ENCODE peak calls at places on chromosomes 5 and 9, in ten cellular contexts. W, E, L, S, N, T, Q, B, D and F are unnamed samples.

GRCh38 chr9:136691316-136692189 is 4.3 kb upstream of the AGPAT2 start:
- DNase-seq in E (no peak), T (no peak), Q (no peak), L (no peak), D (no peak), N (no peak), B (no peak), W (no peak), S (no peak), F (no peak)

GRCh38 chr5:149646564-149646963 is 65.3 kb downstream of the ARHGEF37 start:
- DNase-seq in W (no peak), N (no peak), S (no peak), T (no peak), D (no peak), E (peak; percentile 13), L (no peak), B (no peak), Q (no peak), F (no peak)

GRCh38 chr5:62922191-62922590 is 343.6 kb downstream of the LRRC70 start:
- DNase-seq in Q (no peak), D (no peak), S (no peak), E (no peak), L (no peak), N (no peak), W (no peak), B (no peak), T (no peak), F (no peak)

GRCh38 chr5:20020235-20020634 is 32.2 kb upstream of the CDH18 start:
- DNase-seq in S (no peak), Q (no peak), N (no peak), T (no peak), E (no peak), B (no peak), L (no peak), W (no peak), D (no peak), F (no peak)

GRCh38 chr5:158559066-158559465 is 540.6 kb downstream of the EBF1 start:
- DNase-seq in E (no peak), Q (no peak), W (no peak), D (no peak), T (no peak), L (no peak), S (no peak), B (no peak), N (no peak), F (no peak)

GRCh38 chr9:87546704-87547103 is 49.0 kb downstream of the DAPK1 start:
- DNase-seq in S (no peak), L (no peak), W (no peak), D (no peak), B (no peak), Q (peak; percentile 58), T (peak; percentile 63), N (no peak), E (peak; percentile 37), F (no peak)

GRCh38 chr5:91339053-91339710 is 43.9 kb downstream of the ARRDC3 start:
- DNase-seq in Q (peak; percentile 38), S (no peak), D (no peak), B (no peak), L (no peak), E (peak; percentile 56), W (peak; percentile 35), N (no peak), T (peak; percentile 15), F (no peak)

GRCh38 chr5:178478370-178478769 is 111.8 kb downstream of the COL23A1 start:
- DNase-seq in W (no peak), B (no peak), T (no peak), L (no peak), D (no peak), S (no peak), E (no peak), N (no peak), Q (no peak), F (no peak)

GRCh38 chr5:2017540-2018389 is 135.0 kb upstream of the IRX4 start:
- DNase-seq in E (peak; percentile 41), S (no peak), Q (no peak), L (no peak), W (no peak), D (peak; percentile 9), B (no peak), T (no peak), N (no peak), F (no peak)

GRCh38 chr9:74083681-74084433 is 413.3 kb upstream of the RORB start:
- DNase-seq in T (no peak), B (no peak), N (no peak), Q (no peak), W (no peak), L (no peak), S (no peak), D (no peak), E (no peak), F (no peak)

GRCh38 chr5:96219580-96220281 is 213.3 kb downstream of the PCSK1 start:
- DNase-seq in S (no peak), B (no peak), T (peak; percentile 80), E (peak; percentile 71), D (no peak), Q (no peak), L (no peak), N (no peak), W (peak; percentile 73), F (no peak)

GRCh38 chr5:42854795-42855194 is 43.1 kb upstream of the SELENOP start:
- DNase-seq in T (no peak), B (no peak), Q (no peak), L (peak; percentile 57), S (no peak), D (no peak), E (no peak), W (no peak), N (no peak), F (no peak)

GRCh38 chr9:136686534-136686793 is 793 bp downstream of the AGPAT2 start:
- DNase-seq in T (no peak), L (no peak), S (no peak), N (no peak), W (no peak), Q (no peak), B (no peak), E (no peak), D (no peak), F (peak; percentile 19)

GRCh38 chr5:127934791-127935256 is 148.7 kb upstream of the SLC12A2 start:
- DNase-seq in E (peak; percentile 86), S (no peak), N (no peak), D (no peak), T (peak; percentile 66), W (no peak), Q (no peak), B (no peak), L (no peak), F (no peak)

GRCh38 chr9:14485366-14485765 is 171.4 kb upstream of the NFIB start:
- DNase-seq in T (peak; percentile 33), N (no peak), W (no peak), B (no peak), Q (no peak), E (no peak), S (no peak), L (no peak), D (no peak), F (no peak)

GRCh38 chr9:89022902-89023301 is 31.6 kb downstream of the S1PR3 start:
- DNase-seq in W (peak; percentile 43), B (no peak), Q (no peak), S (no peak), N (no peak), T (peak; percentile 33), L (no peak), D (no peak), E (peak; percentile 69), F (no peak)

GRCh38 chr9:118618091-118618490 is 751.1 kb downstream of the BRINP1 start:
- DNase-seq in W (no peak), S (no peak), E (no peak), Q (no peak), T (no peak), B (no peak), L (no peak), N (no peak), D (no peak), F (no peak)

GRCh38 chr9:110591526-110591925 is 12.0 kb upstream of the SVEP1 start:
- DNase-seq in E (peak; percentile 35), L (no peak), T (peak; percentile 54), B (no peak), N (no peak), Q (no peak), S (no peak), D (no peak), W (no peak), F (no peak)

GRCh38 chr9:86983260-86984255 is 36.3 kb upstream of the GAS1 start:
- DNase-seq in E (peak; percentile 99), T (peak; percentile 86), D (no peak), B (no peak), N (no peak), S (no peak), L (no peak), Q (no peak), W (no peak), F (no peak)

GRCh38 chr9:109109962-109110325 is 9.8 kb downstream of the TMEM245 start:
- DNase-seq in T (peak; percentile 57), W (no peak), N (no peak), B (no peak), L (no peak), D (no peak), E (peak; percentile 28), Q (no peak), S (no peak), F (no peak)

GRCh38 chr9:99000480-99001395 is 57.0 kb downstream of the COL15A1 start:
- DNase-seq in D (peak; percentile 53), N (no peak), B (peak; percentile 35), S (peak; percentile 11), E (peak; percentile 86), Q (peak; percentile 33), W (peak; percentile 49), T (peak; percentile 71), L (peak; percentile 50), F (peak; percentile 48)

GRCh38 chr5:111929892-111930291 is 172.9 kb upstream of the NREP start:
- DNase-seq in E (peak; percentile 88), Q (no peak), N (no peak), L (no peak), S (no peak), T (peak; percentile 94), W (peak; percentile 74), D (no peak), B (no peak), F (no peak)

GRCh38 chr9:101400120-101400519 is 1.5 kb downstream of the ZNF189 start:
- DNase-seq in N (no peak), W (no peak), Q (peak; percentile 44), D (no peak), T (no peak), S (no peak), E (peak; percentile 89), B (no peak), L (no peak), F (no peak)

GRCh38 chr9:3473402-3473801 is 52.4 kb downstream of the RFX3 start:
- DNase-seq in W (no peak), E (no peak), S (no peak), L (no peak), Q (no peak), N (no peak), D (no peak), B (no peak), T (no peak), F (peak; percentile 35)

GRCh38 chr5:131773805-131774204 is 23.0 kb downstream of the FNIP1 start:
- DNase-seq in N (no peak), D (no peak), L (no peak), W (no peak), T (no peak), S (no peak), B (no peak), E (no peak), Q (peak; percentile 86), F (no peak)

GRCh38 chr5:90055831-90056328 is 353.7 kb downstream of the CETN3 start:
- DNase-seq in Q (no peak), B (no peak), D (no peak), E (peak; percentile 85), L (no peak), W (no peak), S (no peak), N (no peak), T (peak; percentile 56), F (no peak)

GRCh38 chr9:130448035-130448624 is 3.4 kb downstream of the ASS1 start:
- DNase-seq in B (no peak), W (no peak), L (no peak), S (no peak), T (peak; percentile 71), E (peak; percentile 25), D (no peak), N (peak; percentile 12), Q (no peak), F (no peak)

GRCh38 chr5:94693043-94693822 is 74.8 kb downstream of the SLF1 start:
- DNase-seq in Q (no peak), W (peak; percentile 91), L (no peak), E (peak; percentile 91), N (peak; percentile 8), B (no peak), D (no peak), S (no peak), T (peak; percentile 93), F (peak; percentile 29)